ENCODE peak calls at places on chromosomes 3 and 15, in seven cellular contexts. One of them, this sample, is unnamed.

GRCh38 chr15:45307230-45307924 is 55.3 kb downstream of the SLC28A2 start:
- DNase-seq in NCI-H345: peak
- DNase-seq in RWPE1: peak
- DNase-seq in NCI-H1092 treated with DMSO at 0.1 percent for 48 hours: peak
- DNase-seq in dermis blood vessel endothelial cell: peak
- DNase-seq in mammary epithelial cell: peak
- DNase-seq in stimulated activated CD4-positive, alpha-beta T cell treated with anti-CD3 and anti-CD28 coated beads, TNF-alpha, amount 100 ng/mL, for 4 hours: no peak
- DNase-seq in this sample: peak

GRCh38 chr3:96657710-96658109 is 156.7 kb upstream of the EPHA6 start:
- DNase-seq in NCI-H345: no peak
- DNase-seq in RWPE1: no peak
- DNase-seq in NCI-H1092 treated with DMSO at 0.1 percent for 48 hours: no peak
- DNase-seq in dermis blood vessel endothelial cell: no peak
- DNase-seq in mammary epithelial cell: no peak
- DNase-seq in stimulated activated CD4-positive, alpha-beta T cell treated with anti-CD3 and anti-CD28 coated beads, TNF-alpha, amount 100 ng/mL, for 4 hours: no peak
- DNase-seq in this sample: no peak

GRCh38 chr15:44682211-44682610 is 18.7 kb upstream of the SPG11 start:
- DNase-seq in NCI-H345: no peak
- DNase-seq in RWPE1: no peak
- DNase-seq in NCI-H1092 treated with DMSO at 0.1 percent for 48 hours: no peak
- DNase-seq in dermis blood vessel endothelial cell: no peak
- DNase-seq in mammary epithelial cell: no peak
- DNase-seq in stimulated activated CD4-positive, alpha-beta T cell treated with anti-CD3 and anti-CD28 coated beads, TNF-alpha, amount 100 ng/mL, for 4 hours: no peak
- DNase-seq in this sample: no peak

GRCh38 chr3:39088456-39088855 is 19.0 kb downstream of the GORASP1 start:
- DNase-seq in NCI-H345: no peak
- DNase-seq in RWPE1: no peak
- DNase-seq in NCI-H1092 treated with DMSO at 0.1 percent for 48 hours: no peak
- DNase-seq in dermis blood vessel endothelial cell: no peak
- DNase-seq in mammary epithelial cell: no peak
- DNase-seq in stimulated activated CD4-positive, alpha-beta T cell treated with anti-CD3 and anti-CD28 coated beads, TNF-alpha, amount 100 ng/mL, for 4 hours: no peak
- DNase-seq in this sample: no peak

GRCh38 chr3:50410185-50410584 is 50.9 kb upstream of the TMEM115 start:
- DNase-seq in NCI-H345: no peak
- DNase-seq in RWPE1: no peak
- DNase-seq in NCI-H1092 treated with DMSO at 0.1 percent for 48 hours: no peak
- DNase-seq in dermis blood vessel endothelial cell: no peak
- DNase-seq in mammary epithelial cell: no peak
- DNase-seq in stimulated activated CD4-positive, alpha-beta T cell treated with anti-CD3 and anti-CD28 coated beads, TNF-alpha, amount 100 ng/mL, for 4 hours: no peak
- DNase-seq in this sample: no peak

GRCh38 chr3:173916799-173917198 is 519.3 kb downstream of the NLGN1 start:
- DNase-seq in NCI-H345: no peak
- DNase-seq in RWPE1: no peak
- DNase-seq in NCI-H1092 treated with DMSO at 0.1 percent for 48 hours: no peak
- DNase-seq in dermis blood vessel endothelial cell: no peak
- DNase-seq in mammary epithelial cell: no peak
- DNase-seq in stimulated activated CD4-positive, alpha-beta T cell treated with anti-CD3 and anti-CD28 coated beads, TNF-alpha, amount 100 ng/mL, for 4 hours: no peak
- DNase-seq in this sample: no peak

GRCh38 chr3:116339441-116340028 is 105.8 kb downstream of the LSAMP start:
- DNase-seq in NCI-H345: no peak
- DNase-seq in RWPE1: no peak
- DNase-seq in NCI-H1092 treated with DMSO at 0.1 percent for 48 hours: no peak
- DNase-seq in dermis blood vessel endothelial cell: no peak
- DNase-seq in mammary epithelial cell: no peak
- DNase-seq in stimulated activated CD4-positive, alpha-beta T cell treated with anti-CD3 and anti-CD28 coated beads, TNF-alpha, amount 100 ng/mL, for 4 hours: no peak
- DNase-seq in this sample: no peak

GRCh38 chr15:40115670-40116093 is 7.0 kb upstream of the BMF start:
- DNase-seq in NCI-H345: no peak
- DNase-seq in RWPE1: no peak
- DNase-seq in NCI-H1092 treated with DMSO at 0.1 percent for 48 hours: no peak
- DNase-seq in dermis blood vessel endothelial cell: no peak
- DNase-seq in mammary epithelial cell: peak
- DNase-seq in stimulated activated CD4-positive, alpha-beta T cell treated with anti-CD3 and anti-CD28 coated beads, TNF-alpha, amount 100 ng/mL, for 4 hours: no peak
- DNase-seq in this sample: no peak

GRCh38 chr3:196712514-196713413 is 587 bp downstream of the PIGX start:
- DNase-seq in NCI-H345: peak
- DNase-seq in RWPE1: peak
- DNase-seq in NCI-H1092 treated with DMSO at 0.1 percent for 48 hours: peak
- DNase-seq in dermis blood vessel endothelial cell: peak
- DNase-seq in mammary epithelial cell: peak
- DNase-seq in stimulated activated CD4-positive, alpha-beta T cell treated with anti-CD3 and anti-CD28 coated beads, TNF-alpha, amount 100 ng/mL, for 4 hours: peak
- DNase-seq in this sample: peak

GRCh38 chr15:68808091-68808490 is 12.6 kb downstream of the ANP32A start:
- DNase-seq in NCI-H345: no peak
- DNase-seq in RWPE1: no peak
- DNase-seq in NCI-H1092 treated with DMSO at 0.1 percent for 48 hours: no peak
- DNase-seq in dermis blood vessel endothelial cell: no peak
- DNase-seq in mammary epithelial cell: no peak
- DNase-seq in stimulated activated CD4-positive, alpha-beta T cell treated with anti-CD3 and anti-CD28 coated beads, TNF-alpha, amount 100 ng/mL, for 4 hours: no peak
- DNase-seq in this sample: no peak

GRCh38 chr3:196207833-196208607 is 3.2 kb downstream of the ZDHHC19 start:
- DNase-seq in NCI-H345: peak
- DNase-seq in RWPE1: peak
- DNase-seq in NCI-H1092 treated with DMSO at 0.1 percent for 48 hours: no peak
- DNase-seq in dermis blood vessel endothelial cell: peak
- DNase-seq in mammary epithelial cell: peak
- DNase-seq in stimulated activated CD4-positive, alpha-beta T cell treated with anti-CD3 and anti-CD28 coated beads, TNF-alpha, amount 100 ng/mL, for 4 hours: peak
- DNase-seq in this sample: no peak

GRCh38 chr3:147360936-147361670 is 45.2 kb downstream of the ZIC4 start:
- DNase-seq in NCI-H345: no peak
- DNase-seq in RWPE1: no peak
- DNase-seq in NCI-H1092 treated with DMSO at 0.1 percent for 48 hours: peak
- DNase-seq in dermis blood vessel endothelial cell: peak
- DNase-seq in mammary epithelial cell: no peak
- DNase-seq in stimulated activated CD4-positive, alpha-beta T cell treated with anti-CD3 and anti-CD28 coated beads, TNF-alpha, amount 100 ng/mL, for 4 hours: no peak
- DNase-seq in this sample: no peak

This sample was measured in endothelial cell of umbilical vein.